ENCODE peak calls at places on chromosomes 6 and 20, in nine cellular contexts. G, V, N, B, R, Q, T, L and J are unnamed samples.

GRCh38 chr6:71602385-71602949 is 283.9 kb upstream of the RIMS1 start:
- DNase-seq in G (no peak), V (no peak), N (no peak), B (no peak), R (no peak), Q (no peak), T (no peak), L (no peak), J (no peak)

GRCh38 chr6:101403566-101403965 is 10.1 kb downstream of the GRIK2 start:
- DNase-seq in G (no peak), V (no peak), N (no peak), B (no peak), R (no peak), Q (no peak), T (no peak), L (no peak), J (no peak)

GRCh38 chr6:28940859-28941680 is 17.3 kb upstream of the TRIM27 start:
- DNase-seq in G (peak), V (peak), N (peak), B (peak), R (peak), Q (peak), T (peak), L (peak), J (peak)

GRCh38 chr20:64055893-64056638 is 6.6 kb upstream of the SOX18 start:
- DNase-seq in G (no peak), V (no peak), N (no peak), B (no peak), R (peak), Q (no peak), T (no peak), L (no peak), J (no peak)

GRCh38 chr6:95576621-95577316 is 566 bp upstream of the MANEA start:
- DNase-seq in G (no peak), V (no peak), N (no peak), B (no peak), R (no peak), Q (no peak), T (no peak), L (peak), J (no peak)

GRCh38 chr6:139334791-139335446 is 39.5 kb downstream of the CITED2 start:
- DNase-seq in G (no peak), V (no peak), N (no peak), B (no peak), R (no peak), Q (no peak), T (no peak), L (no peak), J (no peak)

GRCh38 chr20:9035129-9035528 is 33.8 kb upstream of the PLCB4 start:
- DNase-seq in G (no peak), V (no peak), N (no peak), B (no peak), R (no peak), Q (no peak), T (no peak), L (no peak), J (no peak)

GRCh38 chr6:15340775-15341174 is 94.9 kb downstream of the JARID2 start:
- DNase-seq in G (no peak), V (no peak), N (no peak), B (no peak), R (no peak), Q (no peak), T (no peak), L (peak), J (no peak)

GRCh38 chr6:42137192-42137753 is 5.1 kb downstream of the C6orf132 start:
- DNase-seq in G (no peak), V (no peak), N (no peak), B (no peak), R (no peak), Q (no peak), T (no peak), L (no peak), J (no peak)

GRCh38 chr6:119856136-119856535 is 506.6 kb upstream of the MAN1A1 start:
- DNase-seq in G (no peak), V (no peak), N (no peak), B (no peak), R (no peak), Q (no peak), T (no peak), L (peak), J (no peak)

GRCh38 chr6:147530132-147531060 is 21.9 kb downstream of the SAMD5 start:
- DNase-seq in G (no peak), V (no peak), N (no peak), B (no peak), R (no peak), Q (no peak), T (no peak), L (peak), J (no peak)

GRCh38 chr6:108494434-108494833 is 66.3 kb upstream of the FOXO3 start:
- DNase-seq in G (no peak), V (no peak), N (no peak), B (no peak), R (no peak), Q (no peak), T (no peak), L (no peak), J (no peak)

GRCh38 chr20:47330933-47331708 is 25.4 kb downstream of the ZMYND8 start:
- DNase-seq in G (no peak), V (no peak), N (no peak), B (no peak), R (no peak), Q (no peak), T (no peak), L (no peak), J (no peak)

GRCh38 chr6:157092736-157093135 is 230.6 kb downstream of the TMEM242 start:
- DNase-seq in G (no peak), V (no peak), N (no peak), B (no peak), R (no peak), Q (no peak), T (no peak), L (no peak), J (no peak)

GRCh38 chr6:131107166-131107565 is 28.1 kb upstream of the AKAP7 start:
- DNase-seq in G (no peak), V (no peak), N (no peak), B (no peak), R (no peak), Q (no peak), T (no peak), L (no peak), J (no peak)

GRCh38 chr6:110530671-110531070 is 54.3 kb upstream of the SLC22A16 start:
- DNase-seq in G (no peak), V (no peak), N (no peak), B (no peak), R (no peak), Q (no peak), T (no peak), L (no peak), J (no peak)

GRCh38 chr6:134795001-134795400 is 154.9 kb downstream of the ALDH8A1 start:
- DNase-seq in G (no peak), V (no peak), N (no peak), B (no peak), R (no peak), Q (no peak), T (no peak), L (no peak), J (no peak)

GRCh38 chr6:106509420-106510089 is 119.7 kb downstream of the RTN4IP1 start:
- DNase-seq in G (no peak), V (no peak), N (peak), B (no peak), R (no peak), Q (no peak), T (peak), L (no peak), J (no peak)